ENCODE peak calls at places on chromosome 22, in six cellular contexts. S is HS-5, V is A549, L is T-cell, X is left ventricle myocardium inferior, J is HTR-8/SVneo. O is an unnamed sample.

GRCh38 chr22:33467718-33468117 is 409.5 kb upstream of the SYN3 start:
- DNase-seq in S (no peak), V (no peak), L (no peak), X (no peak), J (no peak), O (no peak)

GRCh38 chr22:46761539-46762237 is 762 bp upstream of the TBC1D22A start:
- DNase-seq in S (no peak), V (no peak), L (no peak), X (no peak), J (no peak), O (no peak)

GRCh38 chr22:42769238-42769573 is 48.5 kb upstream of the A4GALT start:
- DNase-seq in S (no peak), V (no peak), L (no peak), X (no peak), J (no peak), O (no peak)

GRCh38 chr22:36042240-36042639 is 13.6 kb upstream of the RBFOX2 start:
- DNase-seq in S (no peak), V (no peak), L (no peak), X (no peak), J (no peak), O (no peak)

GRCh38 chr22:43289551-43289963 is 53.6 kb downstream of the SCUBE1 start:
- DNase-seq in S (no peak), V (no peak), L (no peak), X (no peak), J (no peak), O (no peak)

GRCh38 chr22:22357024-22357868 is 112.7 kb downstream of the VPREB1 start:
- DNase-seq in S (peak), V (peak), L (peak), X (peak), J (peak), O (peak)

GRCh38 chr22:46574993-46575914 is 37.8 kb upstream of the CELSR1 start:
- DNase-seq in S (no peak), V (peak), L (no peak), X (peak), J (no peak), O (no peak)

GRCh38 chr22:21837184-21837979 is 30.1 kb downstream of the MAPK1 start:
- DNase-seq in S (peak), V (peak), L (no peak), X (no peak), J (peak), O (peak)

GRCh38 chr22:47126344-47126811 is 363.9 kb downstream of the TBC1D22A start:
- DNase-seq in S (no peak), V (no peak), L (no peak), X (peak), J (no peak), O (no peak)

GRCh38 chr22:22235564-22235963 is 9.0 kb upstream of the VPREB1 start:
- DNase-seq in S (no peak), V (no peak), L (peak), X (no peak), J (no peak), O (no peak)

GRCh38 chr22:31143537-31143936 is 3.2 kb upstream of the PLA2G3 start:
- DNase-seq in S (no peak), V (no peak), L (no peak), X (no peak), J (no peak), O (no peak)

GRCh38 chr22:44351037-44351436 is 38.3 kb upstream of the SHISAL1 start:
- DNase-seq in S (no peak), V (no peak), L (no peak), X (no peak), J (no peak), O (no peak)

GRCh38 chr22:49994361-49995058 is 18.1 kb downstream of the IL17REL start:
- DNase-seq in S (no peak), V (no peak), L (no peak), X (no peak), J (no peak), O (no peak)

GRCh38 chr22:50112151-50113118 is 22.6 kb downstream of the MOV10L1 start:
- DNase-seq in S (no peak), V (no peak), L (no peak), X (no peak), J (peak), O (peak)

GRCh38 chr22:22938672-22939536 is 51.3 kb downstream of the IGLL5 start:
- DNase-seq in S (no peak), V (no peak), L (no peak), X (peak), J (no peak), O (no peak)

GRCh38 chr22:38273135-38273761 is 438 bp upstream of the TMEM184B start:
- DNase-seq in S (no peak), V (no peak), L (no peak), X (no peak), J (no peak), O (no peak)

GRCh38 chr22:44337658-44338004 is 24.9 kb upstream of the SHISAL1 start:
- DNase-seq in S (peak), V (peak), L (no peak), X (no peak), J (peak), O (no peak)

GRCh38 chr22:23837911-23838685 is 708 bp downstream of the DERL3 start:
- DNase-seq in S (no peak), V (no peak), L (no peak), X (no peak), J (no peak), O (no peak)

GRCh38 chr22:32897400-32897799 is 95.9 kb downstream of the TIMP3 start:
- DNase-seq in S (no peak), V (no peak), L (no peak), X (no peak), J (peak), O (peak)

GRCh38 chr22:47618180-47618579 is 855.7 kb downstream of the TBC1D22A start:
- DNase-seq in S (no peak), V (no peak), L (no peak), X (no peak), J (no peak), O (no peak)

GRCh38 chr22:46963672-46964545 is 201.5 kb downstream of the TBC1D22A start:
- DNase-seq in S (no peak), V (no peak), L (no peak), X (no peak), J (no peak), O (no peak)

GRCh38 chr22:40156001-40156516 is 21.7 kb upstream of the TNRC6B start:
- DNase-seq in S (no peak), V (peak), L (no peak), X (no peak), J (peak), O (peak)

GRCh38 chr22:17678817-17679385 is 40.3 kb downstream of the BCL2L13 start:
- DNase-seq in S (no peak), V (no peak), L (no peak), X (no peak), J (no peak), O (no peak)